ENCODE peak calls at places on chromosomes 16 and 17, in five cellular contexts. W is tibial artery, N is heart left ventricle, Z is AG04450, V is lower leg skin. Q is an unnamed sample.

GRCh38 chr16:67199808-67200198 is 872 bp downstream of the ELMO3 start:
- DNase-seq in V (no peak), N (no peak), Z (no peak), W (no peak), Q (no peak)

GRCh38 chr16:72172105-72173034 is at the start of gene PMFBP1:
- DNase-seq in W (peak; percentile 47), V (peak; percentile 57), Z (peak; percentile 6), N (peak; percentile 42), Q (peak; percentile 39)

GRCh38 chr17:41801374-41802062 is 10.2 kb downstream of the P3H4 start:
- DNase-seq in V (peak; percentile 83), N (peak; percentile 83), W (peak; percentile 83), Z (peak; percentile 50), Q (peak; percentile 84)

GRCh38 chr16:4272114-4272954 is 489 bp downstream of the TFAP4 start:
- DNase-seq in V (no peak), N (peak; percentile 71), Z (no peak), W (peak; percentile 56), Q (peak; percentile 54)

GRCh38 chr16:5916711-5917191 is 819.2 kb upstream of the EEF2KMT start:
- DNase-seq in Z (no peak), N (no peak), V (no peak), W (no peak), Q (no peak)

GRCh38 chr17:18185832-18186231 is 2.2 kb downstream of the ALKBH5 start:
- DNase-seq in N (no peak), V (no peak), Z (no peak), W (peak; percentile 42), Q (no peak)

GRCh38 chr16:67563708-67564468 is 1.6 kb downstream of the CTCF start:
- DNase-seq in V (peak; percentile 76), W (peak; percentile 67), Z (peak; percentile 57), N (peak; percentile 53), Q (peak; percentile 62)

GRCh38 chr17:17952691-17953090 is 19.5 kb downstream of the TOM1L2 start:
- DNase-seq in N (no peak), V (no peak), W (no peak), Z (no peak), Q (no peak)

GRCh38 chr16:54633943-54634362 is 296.7 kb upstream of the IRX5 start:
- DNase-seq in N (peak; percentile 38), V (no peak), Z (no peak), W (peak; percentile 67), Q (peak; percentile 48)

GRCh38 chr17:82493517-82493840 is 26.1 kb upstream of the FOXK2 start:
- DNase-seq in Z (no peak), W (no peak), V (no peak), N (no peak), Q (no peak)

GRCh38 chr16:17744903-17745581 is 274.3 kb upstream of the XYLT1 start:
- DNase-seq in Z (no peak), V (no peak), W (no peak), N (no peak), Q (no peak)

GRCh38 chr17:82874011-82874835 is 34.4 kb upstream of the ZNF750 start:
- DNase-seq in W (no peak), V (peak; percentile 60), N (no peak), Z (no peak), Q (peak; percentile 72)

GRCh38 chr16:51147776-51148673 is 3.0 kb downstream of the SALL1 start:
- DNase-seq in N (no peak), Z (no peak), V (no peak), W (no peak), Q (no peak)

GRCh38 chr17:7196651-7197050 is 17.5 kb upstream of the ASGR1 start:
- DNase-seq in N (no peak), V (no peak), W (no peak), Z (no peak), Q (no peak)

GRCh38 chr16:57041182-57042156 is 50.9 kb upstream of the CPNE2 start:
- DNase-seq in W (no peak), Z (no peak), N (no peak), V (no peak), Q (no peak)

GRCh38 chr16:86669937-86670772 is 91.8 kb downstream of the FOXL1 start:
- DNase-seq in W (peak; percentile 47), Z (peak; percentile 58), V (no peak), N (peak; percentile 71), Q (no peak)

GRCh38 chr16:86319871-86320270 is 190.5 kb upstream of the FOXF1 start:
- DNase-seq in Z (no peak), N (no peak), V (no peak), W (no peak), Q (no peak)

GRCh38 chr17:67994827-67995567 is 1.3 kb downstream of the C17orf58 start:
- DNase-seq in N (no peak), V (no peak), Z (no peak), W (peak; percentile 39), Q (no peak)

GRCh38 chr17:63082273-63082861 is 116.3 kb downstream of the TANC2 start:
- DNase-seq in N (no peak), Z (peak; percentile 1), W (no peak), V (no peak), Q (no peak)

GRCh38 chr16:14378131-14378551 is 251.9 kb downstream of the PARN start:
- DNase-seq in W (no peak), Z (peak; percentile 68), N (no peak), V (no peak), Q (no peak)

GRCh38 chr17:21679256-21680146 is 12.8 kb upstream of the KCNJ18 start:
- DNase-seq in W (no peak), N (no peak), Z (no peak), V (no peak), Q (no peak)

GRCh38 chr16:27364493-27365141 is 37.4 kb upstream of the IL21R start:
- DNase-seq in N (no peak), Z (no peak), V (no peak), W (no peak), Q (peak; percentile 52)

GRCh38 chr16:83125999-83126568 is 499.3 kb downstream of the CDH13 start:
- DNase-seq in V (no peak), W (no peak), N (no peak), Z (no peak), Q (no peak)

GRCh38 chr17:63390090-63390489 is 56.0 kb downstream of the CYB561 start:
- DNase-seq in V (no peak), W (no peak), N (no peak), Z (no peak), Q (no peak)

GRCh38 chr16:19384656-19385055 is 33.0 kb upstream of the TMC5 start:
- DNase-seq in Z (no peak), W (no peak), V (no peak), N (no peak), Q (peak; percentile 56)

GRCh38 chr17:40909755-40910154 is 24.7 kb upstream of the KRT20 start:
- DNase-seq in W (no peak), Z (peak; percentile 59), N (no peak), V (no peak), Q (no peak)

GRCh38 chr16:47928008-47928407 is 227.8 kb downstream of the ABCC12 start:
- DNase-seq in V (no peak), Z (no peak), W (no peak), N (no peak), Q (no peak)

GRCh38 chr17:29140051-29140582 is 40.1 kb downstream of the MYO18A start:
- DNase-seq in V (peak; percentile 76), Z (no peak), W (peak; percentile 88), N (peak; percentile 94), Q (peak; percentile 84)
- H3K4me3 ChIP-seq in V (no peak overlapping the region), Z (peak overlapping the region; percentile 53), W (peak overlapping the region; percentile 52), N (peak overlapping the region; percentile 35), Q (peak overlapping the region; percentile 17)

GRCh38 chr17:65599650-65600049 is 38.2 kb upstream of the AXIN2 start:
- DNase-seq in N (no peak), V (no peak), Z (no peak), W (no peak), Q (no peak)
- H3K4me3 ChIP-seq in N (no peak overlapping the region), V (no peak overlapping the region), Z (no peak overlapping the region), W (no peak overlapping the region), Q (no peak overlapping the region)

GRCh38 chr17:28646039-28646754 is 1.2 kb upstream of the BLTP2 start:
- DNase-seq in W (no peak), Z (no peak), N (no peak), V (peak; percentile 21), Q (no peak)
- H3K4me3 ChIP-seq in W (peak overlapping the region; percentile 95), Z (no peak overlapping the region), N (no peak overlapping the region), V (no peak overlapping the region), Q (no peak overlapping the region)

GRCh38 chr17:77144227-77144626 is 3.5 kb downstream of the SEC14L1 start:
- DNase-seq in N (no peak), W (no peak), V (no peak), Z (no peak), Q (no peak)
- H3K4me3 ChIP-seq in N (peak overlapping the region; percentile 63), W (no peak overlapping the region), V (no peak overlapping the region), Z (no peak overlapping the region), Q (no peak overlapping the region)

Q was measured in lung.